ENCODE peak calls at places on chromosome 4, in ten cellular contexts. P, W, T, I, G, Q, X, E, J and F are unnamed samples. For H3K4me1, the result is how much of the 10 kb centered on the place peaks cover.

GRCh38 chr4:8648296-8648695 is 55.7 kb downstream of the CPZ start:
- DNase-seq in P (no peak), W (no peak), T (no peak), I (no peak), G (peak), Q (no peak), X (peak), E (no peak), J (no peak), F (peak)

GRCh38 chr4:8281519-8282133 is 12.1 kb downstream of the HTRA3 start:
- DNase-seq in P (peak), W (no peak), T (no peak), I (no peak), G (no peak), Q (no peak), X (no peak), E (peak), J (no peak), F (peak)

GRCh38 chr4:126071346-126072333 is 756.9 kb downstream of the FAT4 start:
- DNase-seq in P (no peak), W (peak), T (no peak), I (peak), G (peak), Q (no peak), X (no peak), E (no peak), J (no peak), F (no peak)

GRCh38 chr4:185587444-185588161 is 52.3 kb upstream of the PDLIM3 start:
- DNase-seq in P (peak), W (no peak), T (no peak), I (no peak), G (peak), Q (no peak), X (peak), E (no peak), J (peak), F (peak)

GRCh38 chr4:22573198-22573597 is 57.3 kb upstream of the ADGRA3 start:
- DNase-seq in P (no peak), W (no peak), T (no peak), I (no peak), G (peak), Q (no peak), X (no peak), E (no peak), J (no peak), F (no peak)

GRCh38 chr4:101418055-101418454 is 70.7 kb upstream of the PPP3CA start:
- DNase-seq in P (no peak), W (no peak), T (no peak), I (no peak), G (no peak), Q (no peak), X (no peak), E (no peak), J (peak), F (peak)

GRCh38 chr4:180615746-180616145 is 1627.5 kb upstream of the TENM3 start:
- DNase-seq in P (no peak), W (no peak), T (peak), I (no peak), G (no peak), Q (no peak), X (no peak), E (no peak), J (no peak), F (no peak)

GRCh38 chr4:38872620-38873019 is 5.0 kb downstream of the FAM114A1 start:
- DNase-seq in P (no peak), W (peak), T (no peak), I (peak), G (peak), Q (peak), X (no peak), E (no peak), J (no peak), F (no peak)

GRCh38 chr4:8035371-8035780 is 95.7 kb upstream of the AFAP1 start:
- DNase-seq in P (no peak), W (no peak), T (no peak), I (no peak), G (no peak), Q (no peak), X (no peak), E (no peak), J (no peak), F (no peak)

GRCh38 chr4:92303621-92304027 is at the start of gene GRID2:
- DNase-seq in P (peak), W (no peak), T (peak), I (no peak), G (no peak), Q (no peak), X (no peak), E (no peak), J (no peak), F (no peak)

GRCh38 chr4:164304861-164305260 is 449.1 kb upstream of the SMIM31 start:
- DNase-seq in P (no peak), W (no peak), T (no peak), I (no peak), G (no peak), Q (no peak), X (no peak), E (no peak), J (no peak), F (no peak)

GRCh38 chr4:155535802-155536454 is 130.7 kb upstream of the GUCY1A1 start:
- DNase-seq in P (no peak), W (no peak), T (no peak), I (no peak), G (no peak), Q (no peak), X (no peak), E (no peak), J (no peak), F (no peak)

GRCh38 chr4:164955107-164955805 is 22.2 kb downstream of the TRIM61 start:
- DNase-seq in P (no peak), W (no peak), T (no peak), I (no peak), G (no peak), Q (no peak), X (no peak), E (no peak), J (no peak), F (no peak)

GRCh38 chr4:125316781-125317525 is 2.2 kb downstream of the FAT4 start:
- DNase-seq in P (peak), W (no peak), T (no peak), I (no peak), G (peak), Q (no peak), X (no peak), E (peak), J (no peak), F (peak)

GRCh38 chr4:162510937-162511336 is 347.1 kb upstream of the FSTL5 start:
- DNase-seq in P (no peak), W (no peak), T (no peak), I (no peak), G (no peak), Q (no peak), X (no peak), E (no peak), J (no peak), F (no peak)

GRCh38 chr4:86977621-86978184 is 42.9 kb downstream of the AFF1 start:
- DNase-seq in P (no peak), W (peak), T (peak), I (peak), G (no peak), Q (no peak), X (no peak), E (no peak), J (peak), F (no peak)

GRCh38 chr4:135368826-135369225 is 1167.2 kb upstream of the PABPC4L start:
- DNase-seq in P (no peak), W (no peak), T (no peak), I (no peak), G (no peak), Q (no peak), X (no peak), E (no peak), J (no peak), F (no peak)

GRCh38 chr4:113349400-113349799 is 299.9 kb downstream of the ANK2 start:
- DNase-seq in P (no peak), W (no peak), T (no peak), I (no peak), G (no peak), Q (no peak), X (no peak), E (no peak), J (no peak), F (no peak)

GRCh38 chr4:61994036-61994435 is 793.9 kb downstream of the ADGRL3 start:
- DNase-seq in P (no peak), W (no peak), T (no peak), I (no peak), G (no peak), Q (no peak), X (no peak), E (no peak), J (no peak), F (no peak)

GRCh38 chr4:7679431-7679830 is 244.7 kb upstream of the PSAPL1 start:
- DNase-seq in P (peak), W (no peak), T (no peak), I (no peak), G (no peak), Q (no peak), X (no peak), E (no peak), J (no peak), F (peak)

GRCh38 chr4:183099537-183100297 is 660 bp downstream of the WWC2 start:
- DNase-seq in P (peak), W (peak), T (no peak), I (peak), G (peak), Q (peak), X (no peak), E (peak), J (no peak), F (peak)

GRCh38 chr4:175339100-175339707 is 421.0 kb downstream of the ADAM29 start:
- DNase-seq in P (no peak), W (no peak), T (no peak), I (no peak), G (no peak), Q (no peak), X (no peak), E (no peak), J (no peak), F (no peak)

GRCh38 chr4:773214-773613 is 52.7 kb downstream of the CPLX1 start:
- DNase-seq in P (no peak), W (no peak), T (no peak), I (no peak), G (no peak), Q (no peak), X (no peak), E (no peak), J (no peak), F (no peak)

GRCh38 chr4:123939621-123940020 is 543.0 kb downstream of the SPRY1 start:
- DNase-seq in P (no peak), W (no peak), T (peak), I (no peak), G (no peak), Q (no peak), X (no peak), E (no peak), J (no peak), F (no peak)

GRCh38 chr4:83490876-83491450 is 6.1 kb upstream of the ABRAXAS1 start:
- DNase-seq in P (no peak), W (no peak), T (peak), I (peak), G (no peak), Q (peak), X (no peak), E (no peak), J (no peak), F (no peak)

GRCh38 chr4:138834029-138834428 is 181.6 kb upstream of the NOCT start:
- DNase-seq in P (no peak), W (no peak), T (no peak), I (no peak), G (no peak), Q (no peak), X (no peak), E (no peak), J (no peak), F (no peak)

GRCh38 chr4:127124919-127125318 is 507.8 kb upstream of the INTU start:
- DNase-seq in P (no peak), W (no peak), T (no peak), I (peak), G (no peak), Q (no peak), X (no peak), E (no peak), J (no peak), F (no peak)

GRCh38 chr4:118280501-118281218 is 72.1 kb downstream of the PRSS12 start:
- DNase-seq in P (no peak), W (peak), T (peak), I (peak), G (peak), Q (peak), X (no peak), E (no peak), J (peak), F (no peak)

GRCh38 chr4:24805036-24805435 is 9.7 kb downstream of the SOD3 start:
- DNase-seq in P (no peak), W (peak), T (no peak), I (no peak), G (peak), Q (no peak), X (no peak), E (no peak), J (no peak), F (no peak)

GRCh38 chr4:76588268-76588667 is 153.2 kb downstream of the SHROOM3 start:
- DNase-seq in P (no peak), W (no peak), T (no peak), I (no peak), G (no peak), Q (no peak), X (no peak), E (no peak), J (no peak), F (no peak)

GRCh38 chr4:173214231-173214630 is 45.6 kb downstream of the GALNT7 start:
- DNase-seq in P (no peak), W (no peak), T (no peak), I (no peak), G (no peak), Q (peak), X (no peak), E (no peak), J (no peak), F (no peak)
- TF ChIP-seq POLR2AphosphoS5 in P (no peak), W (no peak), T (no peak), I (no peak), G (no peak), Q (no peak), X (no peak), E (no peak), J (no peak), F (no peak)

GRCh38 chr4:17810260-17811077 is at the start of the genes DCAF16 and NCAPG:
- DNase-seq in P (peak), W (peak), T (peak), I (peak), G (peak), Q (peak), X (peak), E (peak), J (peak), F (peak)
- TF ChIP-seq POLR2A in P (peak), W (peak), T (peak), I (peak), G (peak), Q (peak), X (peak), E (peak), J (peak), F (peak)

DNA sequence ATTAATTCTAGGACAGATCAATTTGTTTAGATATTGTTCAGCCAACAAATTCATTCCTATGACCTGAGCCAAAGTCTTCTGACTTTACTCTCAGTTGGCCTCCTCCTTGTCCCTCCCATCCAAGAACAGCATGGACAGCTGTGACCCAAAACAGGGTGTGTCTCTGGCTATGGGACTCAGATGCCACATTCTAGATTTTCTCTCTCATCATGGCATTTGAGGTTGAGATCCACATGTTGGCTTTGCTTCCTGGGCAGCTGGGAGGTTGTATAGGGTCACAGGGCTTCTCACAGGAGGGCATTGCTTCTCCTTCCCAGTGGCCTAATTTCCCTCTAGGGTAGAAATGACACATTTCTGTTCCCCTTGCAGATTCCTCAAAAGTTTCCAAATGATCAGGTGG is 22.6 kb upstream of the EGF start:
- DNase-seq in P (no peak), W (no peak), T (no peak), I (no peak), G (no peak), Q (no peak), X (no peak), E (no peak), J (no peak), F (no peak)
- H3K4me1 ChIP-seq in P (under half), W (under half), T (under half), I (under half), G (under half), Q (under half), X (under half), E (under half), J (under half), F (under half)

GRCh38 chr4:57404463-57404862 is 294.3 kb upstream of the IGFBP7 start:
- DNase-seq in P (no peak), W (no peak), T (no peak), I (no peak), G (no peak), Q (no peak), X (no peak), E (no peak), J (no peak), F (no peak)
- TF ChIP-seq POLR2AphosphoS5 in P (no peak), W (no peak), T (no peak), I (no peak), G (no peak), Q (no peak), X (no peak), E (no peak), J (no peak), F (no peak)

GRCh38 chr4:53061467-53061866 is 199.3 kb downstream of the RASL11B start:
- DNase-seq in P (no peak), W (no peak), T (no peak), I (no peak), G (no peak), Q (no peak), X (no peak), E (no peak), J (no peak), F (no peak)

GRCh38 chr4:53066155-53066554 is 204.0 kb downstream of the RASL11B start:
- DNase-seq in P (no peak), W (no peak), T (no peak), I (peak), G (no peak), Q (no peak), X (no peak), E (no peak), J (no peak), F (no peak)

GRCh38 chr4:53064609-53065008 is 202.5 kb downstream of the RASL11B start:
- DNase-seq in P (no peak), W (no peak), T (no peak), I (no peak), G (no peak), Q (no peak), X (no peak), E (no peak), J (no peak), F (no peak)

GRCh38 chr4:53068755-53069154 is 206.6 kb downstream of the RASL11B start:
- DNase-seq in P (no peak), W (no peak), T (no peak), I (peak), G (no peak), Q (no peak), X (no peak), E (no peak), J (no peak), F (no peak)

GRCh38 chr4:53067125-53067802 is 205.1 kb downstream of the RASL11B start:
- DNase-seq in P (no peak), W (no peak), T (no peak), I (no peak), G (no peak), Q (no peak), X (no peak), E (no peak), J (no peak), F (no peak)
- TF ChIP-seq POLR2A in P (no peak), W (no peak), T (no peak), I (no peak), G (no peak), Q (no peak), X (no peak), E (no peak), J (no peak), F (no peak)

GRCh38 chr4:94525993-94526740 is 74.4 kb downstream of the PDLIM5 start:
- DNase-seq in P (no peak), W (no peak), T (no peak), I (no peak), G (no peak), Q (no peak), X (no peak), E (no peak), J (no peak), F (no peak)
- H3K4me1 ChIP-seq in P (under half), W (under half), T (half or more), I (under half), G (under half), Q (under half), X (under half), E (under half), J (under half), F (under half)

GRCh38 chr4:47526281-47526680 is 41.2 kb downstream of the ATP10D start:
- DNase-seq in P (no peak), W (no peak), T (no peak), I (no peak), G (no peak), Q (no peak), X (no peak), E (no peak), J (no peak), F (no peak)

GRCh38 chr4:47519239-47519883 is 34.3 kb downstream of the ATP10D start:
- DNase-seq in P (no peak), W (no peak), T (no peak), I (no peak), G (no peak), Q (no peak), X (no peak), E (no peak), J (peak), F (no peak)

GRCh38 chr4:47530801-47531200 is 45.7 kb downstream of the ATP10D start:
- DNase-seq in P (no peak), W (no peak), T (no peak), I (no peak), G (no peak), Q (no peak), X (no peak), E (no peak), J (no peak), F (no peak)

GRCh38 chr4:47528651-47529050 is 43.6 kb downstream of the ATP10D start:
- DNase-seq in P (no peak), W (no peak), T (no peak), I (no peak), G (no peak), Q (no peak), X (no peak), E (no peak), J (no peak), F (no peak)

DNA sequence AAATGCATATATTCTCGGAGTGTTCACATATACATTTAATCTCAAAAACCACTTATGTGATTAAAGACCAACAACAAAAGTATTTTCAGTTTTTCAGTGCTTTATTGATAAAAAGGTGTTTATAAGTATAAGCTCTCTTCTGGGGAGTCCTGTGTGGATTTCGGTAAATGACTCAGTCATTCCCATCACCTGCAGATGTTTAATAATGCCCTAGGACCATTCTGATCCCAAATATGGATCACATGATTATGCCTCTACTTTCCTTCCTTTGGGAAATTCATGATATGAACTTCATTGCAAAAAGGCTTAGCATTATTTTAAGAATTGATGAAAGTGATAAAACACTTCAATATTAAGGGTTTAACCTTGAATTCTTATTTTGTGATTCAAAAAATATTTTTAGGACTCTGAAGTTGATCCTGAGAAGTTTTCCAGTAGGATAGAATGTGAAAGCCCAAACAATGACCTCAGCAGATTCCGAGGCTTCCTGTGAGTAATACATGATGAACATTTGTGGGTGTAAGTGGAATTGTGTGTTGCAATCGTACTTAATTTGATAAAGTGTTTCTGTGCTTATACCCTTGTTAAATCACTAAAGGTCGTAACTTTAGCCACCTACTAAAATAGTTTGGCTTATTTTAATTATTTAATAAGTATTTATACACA is 40.2 kb downstream of the ATP10D start:
- DNase-seq in P (no peak), W (no peak), T (peak), I (no peak), G (no peak), Q (no peak), X (no peak), E (no peak), J (no peak), F (no peak)
- TF ChIP-seq POLR2AphosphoS5 in P (no peak), W (no peak), T (no peak), I (no peak), G (peak), Q (no peak), X (no peak), E (no peak), J (no peak), F (no peak)

GRCh38 chr4:153640476-153640802 is 43.6 kb upstream of the TLR2 start:
- DNase-seq in P (no peak), W (no peak), T (no peak), I (no peak), G (no peak), Q (no peak), X (no peak), E (no peak), J (no peak), F (no peak)

GRCh38 chr4:153638999-153639398 is 45.1 kb upstream of the TLR2 start:
- DNase-seq in P (no peak), W (no peak), T (no peak), I (no peak), G (no peak), Q (no peak), X (no peak), E (no peak), J (no peak), F (no peak)

GRCh38 chr4:153637201-153637600 is 46.9 kb upstream of the TLR2 start:
- DNase-seq in P (no peak), W (no peak), T (no peak), I (no peak), G (no peak), Q (no peak), X (no peak), E (no peak), J (no peak), F (no peak)

GRCh38 chr4:153639556-153640475 is 44.3 kb upstream of the TLR2 start:
- DNase-seq in P (peak), W (no peak), T (no peak), I (peak), G (no peak), Q (no peak), X (no peak), E (no peak), J (no peak), F (no peak)

GRCh38 chr4:153638011-153638410 is 46.1 kb upstream of the TLR2 start:
- DNase-seq in P (no peak), W (no peak), T (no peak), I (no peak), G (no peak), Q (no peak), X (no peak), E (no peak), J (no peak), F (no peak)
- TF ChIP-seq POLR2A in P (no peak), W (no peak), T (no peak), I (no peak), G (no peak), Q (no peak), X (no peak), E (no peak), J (peak), F (no peak)